ENCODE peak calls at places on chromosomes 5 and 9, in six cellular contexts. C is RCC 7860, W is stomach, R is Panc1, S is suprapubic skin, Z is fibroblast of the aortic adventitia. K is an unnamed sample.

GRCh38 chr5:93163010-93163663 is 417.9 kb downstream of the NR2F1-AS1 start:
- DNase-seq in C (peak), W (no peak), R (no peak), S (no peak), Z (peak), K (no peak)

GRCh38 chr9:78552802-78553201 is 255.9 kb downstream of the PSAT1 start:
- DNase-seq in C (peak), W (no peak), R (no peak), S (no peak), Z (no peak), K (no peak)

GRCh38 chr5:150286820-150287219 is 2.8 kb downstream of the CAMK2A start:
- DNase-seq in C (no peak), W (no peak), R (no peak), S (no peak), Z (no peak), K (no peak)

GRCh38 chr5:35146386-35146785 is 83.9 kb downstream of the PRLR start:
- DNase-seq in C (no peak), W (no peak), R (no peak), S (no peak), Z (no peak), K (no peak)

GRCh38 chr5:138096997-138097828 is 13.4 kb downstream of the WNT8A start:
- DNase-seq in C (no peak), W (no peak), R (no peak), S (no peak), Z (no peak), K (no peak)

GRCh38 chr5:155275214-155275613 is 261.7 kb downstream of the KIF4B start:
- DNase-seq in C (no peak), W (no peak), R (no peak), S (no peak), Z (no peak), K (no peak)

GRCh38 chr5:76388236-76388635 is 14.8 kb upstream of the IQGAP2 start:
- DNase-seq in C (no peak), W (no peak), R (no peak), S (no peak), Z (no peak), K (no peak)

GRCh38 chr9:121837113-121838010 is 185.9 kb downstream of the DAB2IP start:
- DNase-seq in C (no peak), W (peak), R (no peak), S (no peak), Z (peak), K (no peak)

GRCh38 chr5:147805030-147805454 is 22.5 kb upstream of the JAKMIP2 start:
- DNase-seq in C (no peak), W (no peak), R (no peak), S (no peak), Z (no peak), K (no peak)

GRCh38 chr5:81757404-81757803 is 6.5 kb upstream of the SSBP2 start:
- DNase-seq in C (no peak), W (no peak), R (no peak), S (no peak), Z (no peak), K (no peak)

GRCh38 chr5:172860520-172861443 is 26.7 kb downstream of the ERGIC1 start:
- DNase-seq in C (peak), W (peak), R (no peak), S (peak), Z (peak), K (peak)

GRCh38 chr5:169768416-169768815 is 131.3 kb downstream of the DOCK2 start:
- DNase-seq in C (no peak), W (no peak), R (no peak), S (no peak), Z (no peak), K (no peak)

GRCh38 chr5:181088289-181088688 is 42.7 kb downstream of the OR2V1 start:
- DNase-seq in C (no peak), W (no peak), R (no peak), S (no peak), Z (no peak), K (no peak)

GRCh38 chr5:88756953-88757352 is 126.0 kb downstream of the MEF2C start:
- DNase-seq in C (no peak), W (no peak), R (no peak), S (no peak), Z (no peak), K (no peak)

GRCh38 chr5:132677191-132677590 is 3.4 kb downstream of the IL4 start:
- DNase-seq in C (peak), W (peak), R (peak), S (no peak), Z (peak), K (peak)

GRCh38 chr5:151708126-151708525 is 21.4 kb upstream of the SPARC start:
- DNase-seq in C (peak), W (no peak), R (peak), S (no peak), Z (no peak), K (no peak)

GRCh38 chr5:32023816-32024215 is 150.3 kb downstream of the GOLPH3 start:
- DNase-seq in C (no peak), W (no peak), R (no peak), S (no peak), Z (no peak), K (no peak)

K was measured in body of pancreas.